ENCODE peak calls at places on chromosomes 3 and 15, in four cellular contexts. A is T-helper 17 cell, Y is breast epithelium, C is AG04450. T is an unnamed sample.

GRCh38 chr3:42148982-42149432 is 57.9 kb downstream of the TRAK1 start:
- DNase-seq in A (no peak), Y (peak; percentile 65), C (peak; percentile 59), T (peak; percentile 87)

GRCh38 chr3:104628185-104628789 is 738.4 kb upstream of the ALCAM start:
- DNase-seq in A (no peak), Y (no peak), C (peak; percentile 24), T (no peak)

GRCh38 chr3:159865042-159865579 is 123.5 kb upstream of the IL12A start:
- DNase-seq in A (no peak), Y (no peak), C (no peak), T (no peak)

GRCh38 chr3:187066228-187066995 is 72.9 kb downstream of the RPL39L start:
- DNase-seq in A (peak; percentile 21), Y (no peak), C (no peak), T (no peak)

GRCh38 chr15:40443255-40443654 is 2.5 kb downstream of the BAHD1 start:
- DNase-seq in A (no peak), Y (no peak), C (no peak), T (no peak)

GRCh38 chr3:11690863-11691833 is 47.4 kb upstream of the VGLL4 start:
- DNase-seq in A (no peak), Y (no peak), C (no peak), T (no peak)

GRCh38 chr15:58165661-58166060 is 27.5 kb downstream of the AQP9 start:
- DNase-seq in A (no peak), Y (no peak), C (no peak), T (no peak)

GRCh38 chr15:72609862-72610261 is 44.6 kb upstream of the GOLGA6B start:
- DNase-seq in A (no peak), Y (no peak), C (no peak), T (no peak)

GRCh38 chr3:194632983-194633348 is 253 bp downstream of the TMEM44 start:
- DNase-seq in A (no peak), Y (no peak), C (no peak), T (peak; percentile 60)

GRCh38 chr3:13513913-13514517 is 33.9 kb downstream of the HDAC11 start:
- DNase-seq in A (no peak), Y (no peak), C (no peak), T (no peak)

GRCh38 chr3:142366434-142366833 is 81.4 kb downstream of the XRN1 start:
- DNase-seq in A (no peak), Y (no peak), C (no peak), T (no peak)

GRCh38 chr3:114508976-114509375 is 215.1 kb downstream of the TIGIT start:
- DNase-seq in A (no peak), Y (no peak), C (no peak), T (no peak)

GRCh38 chr3:174330303-174330702 is 528.8 kb upstream of the NAALADL2 start:
- DNase-seq in A (no peak), Y (no peak), C (peak; percentile 51), T (no peak)

GRCh38 chr3:129664040-129664646 is 57.7 kb upstream of the PLXND1 start:
- DNase-seq in A (no peak), Y (no peak), C (no peak), T (no peak)

GRCh38 chr3:51675201-51675611 is 4.2 kb downstream of the TEX264 start:
- DNase-seq in A (no peak), Y (no peak), C (no peak), T (peak; percentile 5)

DNA sequence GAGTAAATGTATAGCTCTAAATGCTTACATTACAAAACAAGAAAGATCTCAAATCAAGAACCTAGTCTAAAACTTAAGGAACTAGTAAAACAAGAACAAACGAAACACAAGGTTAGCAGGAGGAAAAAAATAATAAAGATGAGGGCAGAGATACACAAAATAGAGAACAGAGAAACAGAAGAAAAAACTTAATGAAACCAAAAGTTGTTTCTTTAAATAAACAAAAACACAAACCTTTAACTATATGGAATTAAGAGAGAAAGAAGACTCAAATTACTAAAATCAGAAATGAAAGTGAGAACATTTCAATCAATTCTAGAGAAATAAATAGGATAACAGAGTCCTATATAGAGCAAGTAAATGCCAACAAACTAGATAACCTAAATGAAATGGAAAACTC is 59.6 kb downstream of the DLG1 start:
- DNase-seq in A (no peak), Y (no peak), C (no peak), T (no peak)
- H3K9me3 ChIP-seq in A (no peaks in the 10 kb centered on the region), Y (peaks cover 28% of the 10 kb centered on the region), C (peaks cover 9% of the 10 kb centered on the region), T (peaks cover 5% of the 10 kb centered on the region)

GRCh38 chr15:47908950-47909670 is 191.8 kb downstream of the SEMA6D start:
- DNase-seq in A (no peak), Y (no peak), C (no peak), T (no peak)

GRCh38 chr15:47897525-47897924 is 180.2 kb downstream of the SEMA6D start:
- DNase-seq in A (no peak), Y (no peak), C (no peak), T (no peak)

GRCh38 chr15:47900731-47901130 is 183.4 kb downstream of the SEMA6D start:
- DNase-seq in A (no peak), Y (no peak), C (no peak), T (no peak)

DNA sequence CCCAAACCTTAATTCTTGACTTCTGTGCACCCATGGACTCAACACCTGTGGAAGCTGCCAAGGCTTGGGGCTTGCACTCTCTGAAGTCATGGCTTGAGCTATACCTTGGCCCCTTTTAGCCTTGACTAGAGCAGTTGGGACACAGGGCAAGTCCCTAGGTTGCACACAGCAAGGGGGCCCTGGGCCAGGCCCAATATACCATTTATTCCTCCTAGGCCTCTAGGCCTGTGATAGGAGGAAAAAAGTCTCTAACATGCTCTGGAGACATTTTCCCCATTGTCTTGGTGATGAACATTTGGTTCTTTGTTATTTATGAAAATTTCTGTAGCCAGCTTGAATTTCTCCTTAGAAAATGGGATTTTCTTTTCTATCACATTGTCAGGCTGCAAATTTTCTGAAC is 186.1 kb downstream of the SEMA6D start:
- DNase-seq in A (no peak), Y (no peak), C (no peak), T (no peak)
- H3K9me3 ChIP-seq in A (no peaks in the 10 kb centered on the region), Y (peaks cover 22% of the 10 kb centered on the region), C (peaks cover 5% of the 10 kb centered on the region), T (no peaks in the 10 kb centered on the region)

DNA sequence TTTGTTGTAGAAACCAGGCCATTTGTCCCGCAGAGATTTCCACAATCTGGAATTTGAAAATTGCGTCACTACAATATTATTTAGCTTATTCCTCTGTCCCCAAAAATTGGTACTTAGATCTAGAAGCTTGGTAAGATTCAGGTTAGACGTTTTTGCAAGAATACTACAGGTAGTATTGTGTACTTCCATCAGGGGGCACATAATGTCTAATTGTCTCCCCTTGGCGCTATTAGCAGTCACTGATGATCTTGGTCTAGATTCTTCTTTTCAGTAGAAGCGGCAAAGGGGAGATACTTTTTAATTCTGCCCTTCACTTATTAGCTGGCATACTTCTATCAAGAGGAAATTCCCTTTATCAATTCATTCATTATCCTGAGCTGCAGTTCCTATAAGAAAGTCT is 42.6 kb upstream of the TRIM42 start:
- DNase-seq in A (no peak), Y (no peak), C (no peak), T (no peak)
- H3K9me3 ChIP-seq in A (no peaks in the 10 kb centered on the region), Y (no peaks in the 10 kb centered on the region), C (no peaks in the 10 kb centered on the region), T (no peaks in the 10 kb centered on the region)

DNA sequence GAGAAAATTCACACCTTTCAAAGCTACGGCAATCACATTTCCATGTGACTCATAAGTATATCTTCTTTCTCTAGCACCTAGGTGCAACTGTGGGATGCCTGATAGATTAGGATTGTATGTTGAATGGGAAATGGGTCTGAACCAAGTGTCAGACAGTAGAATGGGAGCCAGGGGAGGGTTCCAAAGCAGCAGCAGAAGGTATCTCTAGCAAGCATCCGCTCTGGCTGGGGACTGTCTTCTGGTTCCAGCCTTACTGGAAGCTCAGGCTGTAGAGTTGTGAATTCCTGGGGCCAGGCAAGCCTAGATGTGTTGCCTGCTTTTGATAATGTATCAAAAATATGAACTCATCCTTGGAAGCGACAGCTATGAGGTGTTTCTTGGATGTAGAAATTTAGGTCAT is 2.1 kb upstream of the CHL1 start:
- DNase-seq in A (no peak), Y (no peak), C (no peak), T (no peak)
- H3K9me3 ChIP-seq in A (no peaks in the 10 kb centered on the region), Y (no peaks in the 10 kb centered on the region), C (no peaks in the 10 kb centered on the region), T (no peaks in the 10 kb centered on the region)

GRCh38 chr15:95208071-95208470 is 976.7 kb downstream of the MCTP2 start:
- DNase-seq in A (no peak), Y (no peak), C (no peak), T (no peak)

GRCh38 chr15:95205101-95205500 is 973.7 kb downstream of the MCTP2 start:
- DNase-seq in A (no peak), Y (no peak), C (no peak), T (no peak)

GRCh38 chr15:95210436-95210981 is 979.1 kb downstream of the MCTP2 start:
- DNase-seq in A (no peak), Y (no peak), C (no peak), T (no peak)

GRCh38 chr15:95208988-95209387 is 977.6 kb downstream of the MCTP2 start:
- DNase-seq in A (no peak), Y (no peak), C (no peak), T (no peak)
- H3K9me3 ChIP-seq in A (no peaks in the 10 kb centered on the region), Y (peaks cover 15% of the 10 kb centered on the region), C (peaks cover 3% of the 10 kb centered on the region), T (no peaks in the 10 kb centered on the region)

GRCh38 chr3:177522051-177522450 is 324.8 kb upstream of the TBL1XR1 start:
- DNase-seq in A (no peak), Y (no peak), C (no peak), T (no peak)
- H3K9me3 ChIP-seq in A (no peaks in the 10 kb centered on the region), Y (no peaks in the 10 kb centered on the region), C (peaks cover 8% of the 10 kb centered on the region), T (no peaks in the 10 kb centered on the region)

GRCh38 chr15:26378304-26378703 is 394.6 kb downstream of the GABRB3 start:
- DNase-seq in A (no peak), Y (no peak), C (no peak), T (no peak)
- H3K9me3 ChIP-seq in A (peaks cover 3% of the 10 kb centered on the region), Y (peaks cover 41% of the 10 kb centered on the region), C (peaks cover 30% of the 10 kb centered on the region), T (peaks cover 3% of the 10 kb centered on the region)